ENCODE peak calls at places on chromosome 9, in eight cellular contexts. Y, S, A, D, F, C, V and Q are unnamed samples.

GRCh38 chr9:26170224-26170623 is 492.0 kb upstream of the TUSC1 start:
- DNase-seq in C (no peak), S (no peak), F (no peak), Y (no peak), A (no peak), V (no peak), D (no peak), Q (no peak)

GRCh38 chr9:115042781-115043509 is 75.0 kb downstream of the TNC start:
- DNase-seq in V (no peak), F (no peak), A (no peak), C (no peak), D (no peak), Y (no peak), S (no peak), Q (no peak)

GRCh38 chr9:122374885-122375420 is 4.1 kb downstream of the PTGS1 start:
- DNase-seq in F (peak), Y (peak), S (peak), V (peak), C (peak), D (peak), A (peak), Q (no peak)

GRCh38 chr9:137493163-137494103 is 34.3 kb upstream of the NSMF start:
- DNase-seq in S (peak), D (no peak), V (no peak), Y (no peak), A (no peak), C (no peak), F (no peak), Q (no peak)

GRCh38 chr9:87068177-87068845 is 121.0 kb upstream of the GAS1 start:
- DNase-seq in F (no peak), D (no peak), C (no peak), S (no peak), V (no peak), Y (no peak), A (no peak), Q (no peak)

GRCh38 chr9:27125030-27125429 is 16.0 kb downstream of the TEK start:
- DNase-seq in S (peak), V (no peak), F (peak), Y (peak), A (no peak), D (no peak), C (peak), Q (peak)

GRCh38 chr9:76294301-76294700 is 99.9 kb downstream of the RFK start:
- DNase-seq in A (no peak), S (no peak), C (no peak), Y (no peak), D (no peak), V (no peak), F (no peak), Q (no peak)

GRCh38 chr9:14846871-14847311 is 63.3 kb downstream of the FREM1 start:
- DNase-seq in A (peak), V (peak), Y (peak), C (peak), D (peak), S (peak), F (peak), Q (no peak)

GRCh38 chr9:10946676-10947410 is 334.0 kb upstream of the PTPRD start:
- DNase-seq in S (no peak), Y (no peak), D (no peak), F (no peak), C (no peak), A (no peak), V (no peak), Q (no peak)

GRCh38 chr9:92147030-92147853 is 32.0 kb upstream of the SPTLC1 start:
- DNase-seq in F (peak), C (no peak), Y (peak), V (peak), S (peak), D (no peak), A (peak), Q (no peak)

GRCh38 chr9:87862536-87863268 is 20.0 kb upstream of the SPATA31E1 start:
- DNase-seq in A (no peak), D (no peak), Y (no peak), S (no peak), F (no peak), C (no peak), V (no peak), Q (no peak)

GRCh38 chr9:93452710-93453046 is 703 bp downstream of the FAM120AOS start:
- DNase-seq in D (no peak), S (no peak), C (peak), F (peak), Y (peak), A (peak), V (no peak), Q (no peak)

GRCh38 chr9:70093944-70094343 is 50.3 kb downstream of the MAMDC2 start:
- DNase-seq in C (no peak), S (no peak), D (no peak), Y (no peak), V (no peak), A (no peak), F (no peak), Q (no peak)

GRCh38 chr9:119337566-119337965 is 31.7 kb downstream of the BRINP1 start:
- DNase-seq in D (no peak), F (no peak), S (no peak), A (no peak), Y (no peak), C (no peak), V (no peak), Q (no peak)

GRCh38 chr9:7777776-7778175 is 21.8 kb downstream of the DMAC1 start:
- DNase-seq in S (no peak), F (no peak), A (no peak), V (no peak), C (no peak), Y (no peak), D (no peak), Q (no peak)

GRCh38 chr9:133664651-133665050 is 28.5 kb downstream of the DBH start:
- DNase-seq in C (no peak), Y (no peak), D (no peak), S (no peak), V (no peak), A (no peak), F (no peak), Q (no peak)

GRCh38 chr9:6557883-6558282 is 87.6 kb downstream of the GLDC start:
- DNase-seq in D (no peak), A (no peak), C (no peak), V (no peak), S (no peak), Y (no peak), F (no peak), Q (no peak)

GRCh38 chr9:8599937-8600336 is 800.4 kb upstream of the DMAC1 start:
- DNase-seq in V (no peak), F (no peak), C (no peak), D (no peak), Y (no peak), S (peak), A (no peak), Q (no peak)

GRCh38 chr9:137439158-137439714 is 1.9 kb downstream of the ENTPD8 start:
- DNase-seq in D (no peak), F (no peak), C (no peak), V (no peak), Y (no peak), A (no peak), S (no peak), Q (no peak)

GRCh38 chr9:131837316-131837715 is 97.4 kb upstream of the RAPGEF1 start:
- DNase-seq in S (no peak), Y (peak), F (no peak), A (peak), C (no peak), V (peak), D (no peak), Q (no peak)

GRCh38 chr9:123370526-123371227 is 14.7 kb downstream of the CRB2 start:
- DNase-seq in C (no peak), V (no peak), F (no peak), A (no peak), Y (no peak), S (no peak), D (no peak), Q (no peak)

GRCh38 chr9:14515564-14516198 is 177.6 kb downstream of the ZDHHC21 start:
- DNase-seq in C (no peak), A (no peak), D (no peak), Y (no peak), V (no peak), F (no peak), S (peak), Q (no peak)

GRCh38 chr9:134688661-134689319 is 47.2 kb downstream of the COL5A1 start:
- DNase-seq in Y (no peak), V (no peak), A (no peak), D (no peak), C (no peak), F (no peak), S (peak), Q (no peak)

GRCh38 chr9:109640232-109641078 is 139.5 kb upstream of the PALM2AKAP2 start:
- DNase-seq in C (peak), D (no peak), V (no peak), S (peak), Y (peak), F (peak), A (peak), Q (no peak)

GRCh38 chr9:91119679-91120078 is 242.0 kb downstream of the AUH start:
- DNase-seq in V (no peak), Y (no peak), C (no peak), S (no peak), D (no peak), A (no peak), F (no peak), Q (no peak)

GRCh38 chr9:17613723-17614122 is 34.9 kb downstream of the SH3GL2 start:
- DNase-seq in S (no peak), D (no peak), C (no peak), V (no peak), Y (no peak), A (no peak), F (no peak), Q (no peak)

GRCh38 chr9:6106576-6107339 is 91.3 kb upstream of the RANBP6 start:
- DNase-seq in C (no peak), Y (peak), F (no peak), V (no peak), S (no peak), D (no peak), A (peak), Q (no peak)

GRCh38 chr9:70085241-70085640 is 41.6 kb downstream of the MAMDC2 start:
- DNase-seq in Y (no peak), F (no peak), C (no peak), S (no peak), D (no peak), A (no peak), V (no peak), Q (no peak)

GRCh38 chr9:15268317-15268716 is 38.7 kb downstream of the TTC39B start:
- DNase-seq in V (no peak), C (no peak), D (no peak), S (no peak), Y (no peak), F (no peak), A (no peak), Q (no peak)

GRCh38 chr9:124770359-124771020 is 621 bp downstream of the NR6A1 start:
- DNase-seq in D (no peak), F (peak), Y (peak), V (peak), A (peak), S (peak), C (peak), Q (no peak)

GRCh38 chr9:6686396-6686795 is 40.9 kb upstream of the GLDC start:
- DNase-seq in F (no peak), C (no peak), V (no peak), S (no peak), Y (no peak), D (no peak), A (no peak), Q (no peak)

GRCh38 chr9:128022886-128023285 is 42.1 kb upstream of the EEIG1 start:
- DNase-seq in V (no peak), Y (no peak), S (no peak), A (no peak), C (no peak), F (no peak), D (no peak), Q (no peak)

GRCh38 chr9:115730396-115730795 is 423.2 kb upstream of the PAPPA start:
- DNase-seq in Y (no peak), F (no peak), V (no peak), A (no peak), S (no peak), C (no peak), D (no peak), Q (no peak)

DNA sequence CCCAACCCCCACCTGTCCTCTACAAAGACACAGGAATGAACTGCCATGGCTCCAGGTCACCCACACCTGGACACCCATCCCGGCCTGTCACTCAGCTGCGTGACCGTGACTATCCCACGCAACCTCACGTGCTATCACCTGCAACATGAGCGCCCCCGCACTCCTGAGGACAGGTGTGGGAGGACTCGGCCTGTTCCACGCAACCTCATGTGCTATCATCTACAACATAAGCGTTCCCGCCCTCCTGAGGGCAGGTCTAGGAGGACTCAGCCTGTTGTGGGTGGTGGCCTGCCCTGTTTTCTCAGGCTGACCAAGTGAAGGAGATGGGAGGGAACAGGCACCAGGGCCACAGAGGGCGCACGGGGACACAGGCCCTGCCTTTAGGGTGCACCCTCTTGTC is 4.1 kb downstream of the QSOX2 start:
- DNase-seq in D (no peak), A (no peak), S (no peak), C (no peak), Y (no peak), F (no peak), V (peak), Q (no peak)
- H3K4me3 ChIP-seq in D (no peak), A (no peak), S (no peak), C (no peak), Y (no peak), F (no peak), V (no peak), Q (no peak)

GRCh38 chr9:126875780-126876510 is 15.5 kb downstream of the ZBTB34 start:
- DNase-seq in D (no peak), S (no peak), F (no peak), C (no peak), V (no peak), Y (no peak), A (no peak), Q (no peak)
- H3K27ac ChIP-seq in D (no peak), S (no peak), F (no peak), C (no peak), V (no peak), Y (no peak), A (no peak), Q (no peak)

GRCh38 chr9:120579750-120580590 is at the start of gene CDK5RAP2:
- DNase-seq in S (peak), D (peak), Y (peak), F (peak), V (peak), A (peak), C (peak), Q (peak)
- TF ChIP-seq POLR2A in S (peak), D (no peak), Y (peak), F (peak), V (peak), A (no peak), C (no peak), Q (no peak)

GRCh38 chr9:130731355-130731754 is 37.8 kb downstream of the EXOSC2 start:
- DNase-seq in Y (no peak), D (no peak), S (no peak), V (no peak), F (no peak), A (no peak), C (peak), Q (no peak)

GRCh38 chr9:130732131-130732530 is 38.6 kb downstream of the EXOSC2 start:
- DNase-seq in S (no peak), F (no peak), A (peak), D (no peak), V (peak), Y (no peak), C (no peak), Q (no peak)

GRCh38 chr9:130732793-130733221 is 39.2 kb downstream of the EXOSC2 start:
- DNase-seq in Y (no peak), S (no peak), V (peak), F (no peak), D (no peak), C (no peak), A (peak), Q (no peak)

GRCh38 chr9:130729145-130729544 is 35.6 kb downstream of the EXOSC2 start:
- DNase-seq in F (no peak), D (no peak), V (no peak), Y (no peak), C (no peak), S (no peak), A (no peak), Q (no peak)

DNA sequence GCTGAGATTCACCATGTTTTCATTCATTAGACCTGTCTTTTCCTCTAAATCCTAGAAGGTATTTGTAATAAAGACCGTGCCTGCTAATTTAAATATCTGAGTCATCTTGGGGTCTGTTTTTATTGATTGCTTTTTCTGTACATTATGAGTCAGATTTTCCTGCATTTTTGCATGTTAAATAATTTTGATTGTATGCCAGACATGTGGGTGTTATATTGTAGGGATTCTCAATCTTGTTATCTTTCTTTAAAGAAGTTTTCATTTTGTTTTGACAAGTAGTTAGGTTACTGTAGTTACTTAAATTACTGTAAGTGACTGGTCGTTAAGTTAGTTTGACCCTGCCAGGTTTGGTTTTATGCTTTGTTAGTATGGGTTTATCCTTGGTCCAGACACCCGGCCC is 35.1 kb downstream of the EXOSC2 start:
- DNase-seq in C (no peak), V (no peak), Y (no peak), D (no peak), A (no peak), S (no peak), F (no peak), Q (no peak)
- H3K4me3 ChIP-seq in C (no peak), V (no peak), Y (no peak), D (no peak), A (no peak), S (no peak), F (no peak), Q (no peak)

GRCh38 chr9:97705354-97705950 is 8.3 kb upstream of the XPA start:
- DNase-seq in F (no peak), S (no peak), Y (no peak), C (no peak), D (no peak), V (no peak), A (peak), Q (no peak)

GRCh38 chr9:97710356-97711222 is 13.4 kb upstream of the XPA start:
- DNase-seq in S (no peak), D (no peak), F (peak), V (peak), C (peak), A (peak), Y (peak), Q (no peak)

GRCh38 chr9:97706246-97706645 is 9.1 kb upstream of the XPA start:
- DNase-seq in Y (no peak), D (no peak), V (no peak), F (no peak), C (no peak), S (no peak), A (no peak), Q (no peak)

GRCh38 chr9:97714435-97714834 is 17.3 kb upstream of the XPA start:
- DNase-seq in F (no peak), V (no peak), C (no peak), D (no peak), S (no peak), Y (no peak), A (no peak), Q (no peak)

DNA sequence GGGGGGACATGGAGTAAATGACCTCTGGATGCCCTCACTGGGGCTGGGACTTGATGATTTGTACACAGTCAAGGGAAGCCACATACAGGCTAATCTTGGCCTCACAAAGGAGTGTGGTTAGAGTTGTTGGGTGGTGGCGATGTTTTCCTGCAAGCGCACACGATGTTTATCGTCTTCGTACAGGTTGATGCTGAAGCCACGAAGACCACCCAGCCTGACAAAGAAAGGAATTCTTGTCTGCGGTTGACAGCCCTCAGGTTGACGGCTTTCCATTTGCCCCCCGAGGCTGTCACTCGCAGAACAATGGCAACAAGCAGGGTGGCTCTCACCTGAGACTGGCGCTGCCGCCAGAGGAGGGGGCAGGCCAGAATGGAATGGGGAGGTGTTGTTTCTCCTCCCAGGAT is 14.1 kb upstream of the XPA start:
- DNase-seq in V (no peak), S (no peak), Y (no peak), C (no peak), D (no peak), A (no peak), F (no peak), Q (no peak)
- H3K27ac ChIP-seq in V (no peak), S (no peak), Y (no peak), C (no peak), D (no peak), A (peak), F (no peak), Q (no peak)

GRCh38 chr9:3506164-3506563 is 19.6 kb downstream of the RFX3 start:
- DNase-seq in Y (no peak), S (no peak), F (no peak), C (no peak), D (no peak), V (no peak), A (no peak), Q (no peak)

GRCh38 chr9:3508531-3509374 is 17.0 kb downstream of the RFX3 start:
- DNase-seq in Y (no peak), A (no peak), V (no peak), C (peak), S (no peak), D (no peak), F (no peak), Q (no peak)

GRCh38 chr9:3508078-3508431 is 17.7 kb downstream of the RFX3 start:
- DNase-seq in F (no peak), C (no peak), A (no peak), V (no peak), S (no peak), Y (no peak), D (no peak), Q (no peak)

GRCh38 chr9:3509926-3510325 is 15.9 kb downstream of the RFX3 start:
- DNase-seq in C (no peak), F (no peak), S (no peak), D (no peak), A (no peak), Y (no peak), V (no peak), Q (no peak)

DNA sequence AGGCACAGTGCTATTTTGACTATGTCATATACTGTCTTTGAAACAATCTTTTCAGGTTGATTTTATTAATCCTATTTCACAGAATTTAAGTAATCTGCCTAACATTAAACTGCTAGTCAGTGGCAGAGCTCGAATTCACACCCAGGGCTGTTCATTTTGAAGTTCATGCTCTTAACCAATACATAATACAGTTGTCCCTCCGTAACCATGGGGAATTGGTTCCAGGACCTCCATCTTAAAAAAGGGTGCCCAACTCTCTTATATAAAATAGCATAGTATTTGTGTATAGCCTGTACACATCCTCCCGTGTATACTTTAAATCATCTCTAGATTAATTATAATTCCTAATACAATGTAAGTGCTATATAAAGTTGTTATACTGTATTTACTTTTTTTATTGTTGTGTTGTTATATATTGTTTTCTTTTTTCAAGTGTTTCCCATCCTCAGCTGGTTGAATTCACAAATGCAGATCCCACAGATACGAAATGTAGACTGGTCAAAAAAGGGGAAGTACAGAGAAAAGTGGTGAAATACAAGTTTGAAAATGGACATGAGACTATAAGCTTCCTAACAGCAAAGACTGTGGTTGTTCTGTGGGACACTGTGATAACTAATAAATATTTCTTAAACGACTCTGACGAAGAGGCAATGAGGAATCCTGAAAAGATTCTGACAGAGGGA is 18.3 kb downstream of the RFX3 start:
- DNase-seq in Y (no peak), F (no peak), C (no peak), S (no peak), V (no peak), A (no peak), D (no peak), Q (no peak)
- TF ChIP-seq POLR2A in Y (no peak), F (no peak), C (no peak), S (no peak), V (no peak), A (no peak), D (no peak), Q (no peak)